ENCODE peak calls at places on chromosomes 6 and 20, in seven cellular contexts. One of them, this sample, is unnamed.

GRCh38 chr20:16411361-16411760 is 161.9 kb downstream of the KIF16B start:
- DNase-seq in fibroblast of mammary gland: no peak
- DNase-seq in EH: no peak
- DNase-seq in HCEC 1CT: no peak
- DNase-seq in body of pancreas: no peak
- DNase-seq in choroid plexus epithelial cell: no peak
- DNase-seq in T-helper 2 cell treated with Interferon-gamma antibody and Interleukin-4, amounts not matched to agents 5 μg/mL and 100 μg/mL, for 36 hours: no peak
- DNase-seq in this sample: no peak

GRCh38 chr6:108578595-108579038 is 17.9 kb downstream of the FOXO3 start:
- DNase-seq in EH: peak; percentile 84
- DNase-seq in fibroblast of mammary gland: peak; percentile 70
- DNase-seq in body of pancreas: no peak
- DNase-seq in HCEC 1CT: peak; percentile 52
- DNase-seq in T-helper 2 cell treated with Interferon-gamma antibody and Interleukin-4, amounts not matched to agents 5 μg/mL and 100 μg/mL, for 36 hours: no peak
- DNase-seq in choroid plexus epithelial cell: peak; percentile 88
- DNase-seq in this sample: peak; percentile 71

GRCh38 chr20:25273541-25274358 is 25.9 kb downstream of the PYGB start:
- DNase-seq in EH: no peak
- DNase-seq in body of pancreas: no peak
- DNase-seq in T-helper 2 cell treated with Interferon-gamma antibody and Interleukin-4, amounts not matched to agents 5 μg/mL and 100 μg/mL, for 36 hours: no peak
- DNase-seq in choroid plexus epithelial cell: no peak
- DNase-seq in HCEC 1CT: no peak
- DNase-seq in fibroblast of mammary gland: no peak
- DNase-seq in this sample: no peak

GRCh38 chr20:5001174-5002076 is at the start of gene SLC23A2:
- DNase-seq in fibroblast of mammary gland: no peak
- DNase-seq in T-helper 2 cell treated with Interferon-gamma antibody and Interleukin-4, amounts not matched to agents 5 μg/mL and 100 μg/mL, for 36 hours: peak; percentile 51
- DNase-seq in EH: peak; percentile 33
- DNase-seq in body of pancreas: peak; percentile 59
- DNase-seq in choroid plexus epithelial cell: no peak
- DNase-seq in HCEC 1CT: no peak
- DNase-seq in this sample: peak; percentile 66

GRCh38 chr6:4727671-4728435 is 48.4 kb upstream of the CDYL start:
- DNase-seq in choroid plexus epithelial cell: no peak
- DNase-seq in HCEC 1CT: no peak
- DNase-seq in body of pancreas: no peak
- DNase-seq in T-helper 2 cell treated with Interferon-gamma antibody and Interleukin-4, amounts not matched to agents 5 μg/mL and 100 μg/mL, for 36 hours: peak; percentile 17
- DNase-seq in EH: peak; percentile 35
- DNase-seq in fibroblast of mammary gland: peak; percentile 4
- DNase-seq in this sample: peak; percentile 24

GRCh38 chr20:41848180-41848579 is 230.0 kb upstream of the CHD6 start:
- DNase-seq in EH: no peak
- DNase-seq in fibroblast of mammary gland: no peak
- DNase-seq in HCEC 1CT: no peak
- DNase-seq in T-helper 2 cell treated with Interferon-gamma antibody and Interleukin-4, amounts not matched to agents 5 μg/mL and 100 μg/mL, for 36 hours: no peak
- DNase-seq in choroid plexus epithelial cell: no peak
- DNase-seq in body of pancreas: no peak
- DNase-seq in this sample: no peak

GRCh38 chr6:551405-551804 is 105.5 kb downstream of the HUS1B start:
- DNase-seq in fibroblast of mammary gland: peak; percentile 44
- DNase-seq in body of pancreas: no peak
- DNase-seq in choroid plexus epithelial cell: peak; percentile 73
- DNase-seq in EH: peak; percentile 72
- DNase-seq in HCEC 1CT: peak; percentile 28
- DNase-seq in T-helper 2 cell treated with Interferon-gamma antibody and Interleukin-4, amounts not matched to agents 5 μg/mL and 100 μg/mL, for 36 hours: no peak
- DNase-seq in this sample: no peak

GRCh38 chr20:62004614-62005013 is 61.1 kb downstream of the TAF4 start:
- DNase-seq in choroid plexus epithelial cell: no peak
- DNase-seq in HCEC 1CT: no peak
- DNase-seq in body of pancreas: no peak
- DNase-seq in T-helper 2 cell treated with Interferon-gamma antibody and Interleukin-4, amounts not matched to agents 5 μg/mL and 100 μg/mL, for 36 hours: no peak
- DNase-seq in EH: no peak
- DNase-seq in fibroblast of mammary gland: no peak
- DNase-seq in this sample: no peak